ENCODE peak calls at places on chromosomes 16 and 17, in eight cellular contexts. U, L, Y, I, D, X, Z and Q are unnamed samples.

GRCh38 chr17:9389116-9389515 is 186.5 kb downstream of the STX8 start:
- DNase-seq in Z (no peak), U (peak; percentile 38), Y (no peak), X (peak; percentile 94), D (no peak), I (no peak), L (no peak), Q (no peak)

GRCh38 chr17:65629234-65629690 is 67.8 kb upstream of the AXIN2 start:
- DNase-seq in Y (no peak), Z (no peak), I (no peak), U (no peak), X (no peak), D (no peak), L (no peak), Q (no peak)

GRCh38 chr16:16116841-16117240 is 106.5 kb downstream of the ABCC6 start:
- DNase-seq in Y (no peak), Z (no peak), D (no peak), I (no peak), X (peak; percentile 37), U (no peak), L (no peak), Q (no peak)

GRCh38 chr16:59067207-59067606 is 333.1 kb upstream of the GOT2 start:
- DNase-seq in L (no peak), X (no peak), Y (peak; percentile 8), Z (no peak), D (peak; percentile 59), U (no peak), I (peak; percentile 5), Q (no peak)

GRCh38 chr17:57284984-57285646 is 28.8 kb downstream of the MSI2 start:
- DNase-seq in D (no peak), L (peak; percentile 46), Z (peak; percentile 16), Y (peak; percentile 30), X (no peak), U (no peak), I (no peak), Q (no peak)

GRCh38 chr17:29138991-29139682 is 41.1 kb downstream of the MYO18A start:
- DNase-seq in X (no peak), U (no peak), D (peak; percentile 39), L (no peak), Z (no peak), Y (peak; percentile 66), I (peak; percentile 52), Q (no peak)

GRCh38 chr17:82875418-82875856 is 35.6 kb upstream of the ZNF750 start:
- DNase-seq in D (peak; percentile 56), X (no peak), Z (no peak), Y (no peak), U (peak; percentile 74), I (no peak), L (peak; percentile 67), Q (no peak)

GRCh38 chr17:75783803-75784472 is 668 bp upstream of the UNK start:
- DNase-seq in X (no peak), L (peak; percentile 55), Y (peak; percentile 44), D (no peak), I (no peak), U (no peak), Z (no peak), Q (no peak)

GRCh38 chr17:35796942-35797341 is 1.5 kb upstream of the MMP28 start:
- DNase-seq in X (no peak), L (no peak), I (no peak), U (no peak), Y (no peak), Z (no peak), D (no peak), Q (no peak)

GRCh38 chr16:72787519-72788268 is 260.2 kb downstream of the ZFHX3 start:
- DNase-seq in D (peak; percentile 62), Z (peak; percentile 50), X (peak; percentile 89), Y (peak; percentile 73), L (peak; percentile 75), U (peak; percentile 71), I (peak; percentile 35), Q (peak; percentile 89)

GRCh38 chr17:50935201-50936124 is 69.3 kb upstream of the TOB1 start:
- DNase-seq in U (peak; percentile 82), I (peak; percentile 58), D (no peak), L (no peak), Y (peak; percentile 59), X (no peak), Z (no peak), Q (no peak)

GRCh38 chr16:90020838-90021382 is 1.7 kb upstream of the DBNDD1 start:
- DNase-seq in Z (no peak), X (peak; percentile 3), Y (no peak), D (no peak), U (no peak), I (peak; percentile 17), L (no peak), Q (no peak)

GRCh38 chr17:21678451-21679081 is 13.8 kb upstream of the KCNJ18 start:
- DNase-seq in D (no peak), Z (no peak), L (no peak), I (no peak), U (no peak), X (no peak), Y (no peak), Q (no peak)

GRCh38 chr16:66919569-66920472 is 1.1 kb upstream of the CDH16 start:
- DNase-seq in L (no peak), I (no peak), Y (no peak), U (no peak), D (no peak), Z (no peak), X (no peak), Q (no peak)

GRCh38 chr17:80938556-80938955 is 53.1 kb upstream of the CHMP6 start:
- DNase-seq in I (no peak), Y (no peak), Z (no peak), L (no peak), D (no peak), X (no peak), U (no peak), Q (no peak)

GRCh38 chr16:89084814-89085612 is 8.6 kb upstream of the ACSF3 start:
- DNase-seq in U (no peak), D (no peak), I (no peak), Y (no peak), L (no peak), X (no peak), Z (no peak), Q (no peak)

GRCh38 chr17:67718325-67718941 is 697 bp downstream of the NOL11 start:
- DNase-seq in L (no peak), U (no peak), Y (peak; percentile 15), I (no peak), X (peak; percentile 31), Z (no peak), D (no peak), Q (no peak)

GRCh38 chr17:14203392-14203791 is 33.3 kb downstream of the CDRT15 start:
- DNase-seq in I (no peak), U (no peak), L (peak; percentile 44), D (no peak), X (no peak), Z (no peak), Y (no peak), Q (peak; percentile 0)

GRCh38 chr17:44829558-44830358 is at the start of gene GJC1:
- DNase-seq in Y (peak; percentile 10), L (peak; percentile 85), Z (no peak), I (peak; percentile 38), U (no peak), D (peak; percentile 59), X (peak; percentile 15), Q (peak; percentile 85)

GRCh38 chr17:9409430-9409829 is 166.2 kb downstream of the STX8 start:
- DNase-seq in U (no peak), Y (no peak), Z (no peak), I (no peak), L (no peak), D (no peak), X (peak; percentile 22), Q (no peak)

GRCh38 chr16:49348408-49349176 is 25.0 kb upstream of the C16orf78 start:
- DNase-seq in U (no peak), X (no peak), Z (no peak), L (no peak), Y (no peak), D (no peak), I (no peak), Q (no peak)

GRCh38 chr17:78383725-78384471 is 5.4 kb downstream of the PGS1 start:
- DNase-seq in Y (peak; percentile 67), U (peak; percentile 86), X (peak; percentile 100), Z (no peak), D (peak; percentile 55), L (no peak), I (peak; percentile 75), Q (no peak)

GRCh38 chr16:19542138-19542821 is 13.2 kb upstream of the VPS35L start:
- DNase-seq in X (no peak), I (no peak), D (no peak), U (no peak), L (no peak), Z (no peak), Y (no peak), Q (no peak)

GRCh38 chr17:38868095-38868967 is 1.5 kb upstream of the LASP1 start:
- DNase-seq in D (peak; percentile 36), I (peak; percentile 72), Z (no peak), L (peak; percentile 65), U (peak; percentile 32), Y (peak; percentile 56), X (peak; percentile 55), Q (no peak)
- TF ChIP-seq CTCF in D (no peak), I (no peak), Z (no peak), L (no peak), U (no peak), Y (no peak), X (no peak), Q (no peak)

DNA sequence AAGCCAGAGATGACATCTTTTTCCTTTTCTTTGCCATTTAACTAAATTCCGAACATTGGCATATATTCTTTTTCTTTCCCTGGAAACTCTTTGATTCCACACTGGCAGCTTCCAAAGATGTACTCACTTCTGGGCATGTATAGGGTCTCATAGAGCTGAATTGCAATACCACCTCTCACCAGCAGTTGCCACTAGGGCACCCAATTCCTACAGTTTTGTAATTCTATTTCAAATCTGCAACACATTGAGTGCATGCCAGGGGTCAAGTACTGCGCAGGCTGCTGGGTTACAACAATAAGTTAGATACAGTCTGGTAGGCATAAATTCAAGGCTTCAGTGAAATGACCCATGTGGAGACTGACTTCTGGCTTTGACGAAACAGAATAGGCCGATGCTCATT is 208.8 kb upstream of the NLRP1 start:
- DNase-seq in U (no peak), Y (no peak), I (no peak), Z (no peak), L (no peak), D (no peak), X (no peak), Q (no peak)
- TF ChIP-seq CTCF in U (no peak), Y (no peak), I (no peak), Z (no peak), L (peak; percentile 36), D (peak; percentile 63), X (peak; percentile 12), Q (peak; percentile 14)

DNA sequence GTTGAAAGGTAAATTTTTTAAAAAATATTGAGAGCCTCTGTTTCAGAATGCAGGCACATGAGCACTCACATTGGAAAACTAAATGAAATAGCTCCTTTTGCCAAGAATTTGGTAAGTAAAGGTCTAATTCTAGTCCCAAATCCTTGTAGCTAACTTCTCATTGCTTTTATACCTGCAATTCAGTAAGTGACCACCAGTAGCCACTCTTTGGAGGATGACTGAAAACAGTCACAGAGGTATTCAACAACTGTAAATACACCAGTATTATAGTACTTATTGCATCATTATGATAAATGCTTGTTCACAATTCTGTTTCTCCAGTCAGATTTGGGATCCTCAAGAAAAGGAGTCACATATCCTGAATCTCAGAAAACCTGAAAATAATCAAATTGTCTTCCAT is 562.4 kb upstream of the CDH11 start:
- DNase-seq in D (no peak), X (no peak), Z (no peak), I (no peak), U (no peak), L (no peak), Y (no peak), Q (no peak)
- TF ChIP-seq CTCF in D (peak; percentile 57), X (peak; percentile 33), Z (no peak), I (no peak), U (no peak), L (peak; percentile 35), Y (no peak), Q (peak; percentile 29)

GRCh38 chr16:12390644-12391043 is 413.0 kb downstream of the CPPED1 start:
- DNase-seq in I (no peak), U (no peak), D (no peak), Y (no peak), Z (no peak), L (no peak), X (peak; percentile 46), Q (no peak)
- TF ChIP-seq CTCF in I (no peak), U (no peak), D (no peak), Y (no peak), Z (no peak), L (no peak), X (no peak), Q (no peak)